ENCODE peak calls at places on chromosomes 7 and 10, in nine cellular contexts. One of them, this sample, is unnamed.

GRCh38 chr10:84341983-84342382 is 13.6 kb downstream of the CCSER2 start:
- DNase-seq in transverse colon: no peak
- DNase-seq in stomach: no peak
- DNase-seq in HCT116: no peak
- DNase-seq in H1: no peak
- DNase-seq in K562: peak
- DNase-seq in sigmoid colon: no peak
- DNase-seq in breast epithelium: no peak
- DNase-seq in prostate gland: no peak
- DNase-seq in this sample: no peak

GRCh38 chr10:89047397-89047796 is 56.8 kb downstream of the FAS start:
- DNase-seq in transverse colon: no peak
- DNase-seq in stomach: no peak
- DNase-seq in HCT116: no peak
- DNase-seq in H1: no peak
- DNase-seq in K562: no peak
- DNase-seq in sigmoid colon: no peak
- DNase-seq in breast epithelium: no peak
- DNase-seq in prostate gland: no peak
- DNase-seq in this sample: no peak

GRCh38 chr7:149587331-149587645 is 89.7 kb upstream of the ZNF746 start:
- DNase-seq in transverse colon: no peak
- DNase-seq in stomach: no peak
- DNase-seq in HCT116: no peak
- DNase-seq in H1: no peak
- DNase-seq in K562: no peak
- DNase-seq in sigmoid colon: no peak
- DNase-seq in breast epithelium: no peak
- DNase-seq in prostate gland: peak
- DNase-seq in this sample: no peak

GRCh38 chr10:14405076-14406065 is 74.6 kb upstream of the FRMD4A start:
- DNase-seq in transverse colon: no peak
- DNase-seq in stomach: no peak
- DNase-seq in HCT116: no peak
- DNase-seq in H1: no peak
- DNase-seq in K562: no peak
- DNase-seq in sigmoid colon: no peak
- DNase-seq in breast epithelium: no peak
- DNase-seq in prostate gland: no peak
- DNase-seq in this sample: no peak

GRCh38 chr10:132410056-132410778 is 13.2 kb downstream of the PWWP2B start:
- DNase-seq in transverse colon: no peak
- DNase-seq in stomach: no peak
- DNase-seq in HCT116: no peak
- DNase-seq in H1: no peak
- DNase-seq in K562: no peak
- DNase-seq in sigmoid colon: no peak
- DNase-seq in breast epithelium: no peak
- DNase-seq in prostate gland: no peak
- DNase-seq in this sample: no peak

GRCh38 chr10:59895629-59896116 is 10.7 kb downstream of the CCDC6 start:
- DNase-seq in transverse colon: peak
- DNase-seq in stomach: peak
- DNase-seq in HCT116: no peak
- DNase-seq in H1: no peak
- DNase-seq in K562: peak
- DNase-seq in sigmoid colon: peak
- DNase-seq in breast epithelium: no peak
- DNase-seq in prostate gland: no peak
- DNase-seq in this sample: no peak

GRCh38 chr7:157541295-157541608 is 204.4 kb downstream of the DNAJB6 start:
- DNase-seq in transverse colon: no peak
- DNase-seq in stomach: no peak
- DNase-seq in HCT116: no peak
- DNase-seq in H1: no peak
- DNase-seq in K562: no peak
- DNase-seq in sigmoid colon: peak
- DNase-seq in breast epithelium: no peak
- DNase-seq in prostate gland: no peak
- DNase-seq in this sample: peak

GRCh38 chr10:80599424-80599847 is 61.7 kb downstream of the SH2D4B start:
- DNase-seq in transverse colon: peak
- DNase-seq in stomach: no peak
- DNase-seq in HCT116: peak
- DNase-seq in H1: peak
- DNase-seq in K562: peak
- DNase-seq in sigmoid colon: peak
- DNase-seq in breast epithelium: no peak
- DNase-seq in prostate gland: no peak
- DNase-seq in this sample: no peak

GRCh38 chr10:4655406-4655805 is 170.6 kb upstream of the AKR1E2 start:
- DNase-seq in transverse colon: no peak
- DNase-seq in stomach: no peak
- DNase-seq in HCT116: no peak
- DNase-seq in H1: no peak
- DNase-seq in K562: no peak
- DNase-seq in sigmoid colon: no peak
- DNase-seq in breast epithelium: no peak
- DNase-seq in prostate gland: no peak
- DNase-seq in this sample: no peak

GRCh38 chr7:27420702-27421101 is 178.1 kb downstream of the EVX1 start:
- DNase-seq in transverse colon: peak
- DNase-seq in stomach: no peak
- DNase-seq in HCT116: no peak
- DNase-seq in H1: no peak
- DNase-seq in K562: no peak
- DNase-seq in sigmoid colon: no peak
- DNase-seq in breast epithelium: no peak
- DNase-seq in prostate gland: no peak
- DNase-seq in this sample: no peak

GRCh38 chr7:74284781-74285259 is 4.4 kb upstream of the CLIP2 start:
- DNase-seq in transverse colon: peak
- DNase-seq in stomach: peak
- DNase-seq in HCT116: no peak
- DNase-seq in H1: no peak
- DNase-seq in K562: no peak
- DNase-seq in sigmoid colon: no peak
- DNase-seq in breast epithelium: no peak
- DNase-seq in prostate gland: no peak
- DNase-seq in this sample: no peak

GRCh38 chr10:103640436-103641181 is 147.1 kb downstream of the NEURL1 start:
- DNase-seq in transverse colon: no peak
- DNase-seq in stomach: no peak
- DNase-seq in HCT116: no peak
- DNase-seq in H1: no peak
- DNase-seq in K562: no peak
- DNase-seq in sigmoid colon: no peak
- DNase-seq in breast epithelium: no peak
- DNase-seq in prostate gland: no peak
- DNase-seq in this sample: no peak

GRCh38 chr7:22372863-22373262 is 15.9 kb upstream of the RAPGEF5 start:
- DNase-seq in transverse colon: no peak
- DNase-seq in stomach: peak
- DNase-seq in HCT116: no peak
- DNase-seq in H1: no peak
- DNase-seq in K562: no peak
- DNase-seq in sigmoid colon: no peak
- DNase-seq in breast epithelium: no peak
- DNase-seq in prostate gland: no peak
- DNase-seq in this sample: no peak

GRCh38 chr7:101599787-101600186 is 29.3 kb downstream of the MYL10 start:
- DNase-seq in transverse colon: no peak
- DNase-seq in stomach: no peak
- DNase-seq in HCT116: no peak
- DNase-seq in H1: no peak
- DNase-seq in K562: no peak
- DNase-seq in sigmoid colon: no peak
- DNase-seq in breast epithelium: no peak
- DNase-seq in prostate gland: no peak
- DNase-seq in this sample: no peak

GRCh38 chr7:157875230-157876179 is 538.7 kb downstream of the DNAJB6 start:
- DNase-seq in transverse colon: no peak
- DNase-seq in stomach: peak
- DNase-seq in HCT116: peak
- DNase-seq in H1: no peak
- DNase-seq in K562: peak
- DNase-seq in sigmoid colon: no peak
- DNase-seq in breast epithelium: no peak
- DNase-seq in prostate gland: no peak
- DNase-seq in this sample: no peak

GRCh38 chr10:49608925-49609282 is 1.2 kb upstream of the SLC18A3 start:
- DNase-seq in transverse colon: no peak
- DNase-seq in stomach: no peak
- DNase-seq in HCT116: no peak
- DNase-seq in H1: no peak
- DNase-seq in K562: no peak
- DNase-seq in sigmoid colon: peak
- DNase-seq in breast epithelium: peak
- DNase-seq in prostate gland: no peak
- DNase-seq in this sample: peak

GRCh38 chr7:108181073-108181985 is 51.2 kb upstream of the LAMB4 start:
- DNase-seq in transverse colon: no peak
- DNase-seq in stomach: no peak
- DNase-seq in HCT116: peak
- DNase-seq in H1: peak
- DNase-seq in K562: peak
- DNase-seq in sigmoid colon: no peak
- DNase-seq in breast epithelium: no peak
- DNase-seq in prostate gland: no peak
- DNase-seq in this sample: no peak

DNA sequence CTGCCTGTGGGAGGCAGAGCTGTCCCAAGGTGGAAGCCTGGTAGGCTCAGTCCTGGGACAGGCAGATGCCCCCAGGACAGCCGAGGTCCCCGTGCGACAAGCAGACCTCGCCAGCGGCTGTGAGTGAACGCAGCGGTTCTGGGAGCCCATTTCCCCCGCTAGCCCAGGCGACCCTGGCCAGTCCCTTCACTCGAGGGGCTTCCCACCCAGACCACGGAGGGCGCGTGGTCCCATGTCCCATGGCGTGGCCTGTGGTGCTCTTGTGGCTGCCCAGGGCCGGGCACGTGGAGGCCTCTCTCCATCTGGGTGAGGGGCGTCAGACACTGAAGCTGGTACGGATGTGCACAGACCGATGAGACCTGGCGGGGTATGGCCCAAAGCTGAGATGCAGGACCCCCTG is 67.9 kb downstream of the ELFN1 start:
- DNase-seq in transverse colon: no peak
- DNase-seq in stomach: no peak
- DNase-seq in HCT116: no peak
- DNase-seq in H1: no peak
- DNase-seq in K562: no peak
- DNase-seq in sigmoid colon: no peak
- DNase-seq in breast epithelium: no peak
- DNase-seq in prostate gland: no peak
- DNase-seq in this sample: no peak
- TF ChIP-seq POLR2A in transverse colon: no peak
- TF ChIP-seq POLR2A in stomach: no peak
- TF ChIP-seq POLR2A in HCT116: no peak
- TF ChIP-seq POLR2A in H1: no peak
- TF ChIP-seq POLR2A in K562: no peak
- TF ChIP-seq POLR2A in sigmoid colon: no peak
- TF ChIP-seq POLR2A in breast epithelium: no peak
- TF ChIP-seq POLR2A in prostate gland: no peak
- TF ChIP-seq POLR2A in this sample: no peak

GRCh38 chr10:122062831-122063674 is 74.1 kb downstream of the TACC2 start:
- DNase-seq in transverse colon: peak
- DNase-seq in stomach: peak
- DNase-seq in HCT116: peak
- DNase-seq in H1: peak
- DNase-seq in K562: peak
- DNase-seq in sigmoid colon: peak
- DNase-seq in breast epithelium: peak
- DNase-seq in prostate gland: peak
- DNase-seq in this sample: peak
- TF ChIP-seq POLR2AphosphoS5 in transverse colon: peak
- TF ChIP-seq POLR2AphosphoS5 in stomach: peak
- TF ChIP-seq POLR2AphosphoS5 in HCT116: peak
- TF ChIP-seq POLR2AphosphoS5 in H1: no peak
- TF ChIP-seq POLR2AphosphoS5 in K562: no peak
- TF ChIP-seq POLR2AphosphoS5 in sigmoid colon: peak
- TF ChIP-seq POLR2AphosphoS5 in breast epithelium: peak
- TF ChIP-seq POLR2AphosphoS5 in prostate gland: peak
- TF ChIP-seq POLR2AphosphoS5 in this sample: peak

DNA sequence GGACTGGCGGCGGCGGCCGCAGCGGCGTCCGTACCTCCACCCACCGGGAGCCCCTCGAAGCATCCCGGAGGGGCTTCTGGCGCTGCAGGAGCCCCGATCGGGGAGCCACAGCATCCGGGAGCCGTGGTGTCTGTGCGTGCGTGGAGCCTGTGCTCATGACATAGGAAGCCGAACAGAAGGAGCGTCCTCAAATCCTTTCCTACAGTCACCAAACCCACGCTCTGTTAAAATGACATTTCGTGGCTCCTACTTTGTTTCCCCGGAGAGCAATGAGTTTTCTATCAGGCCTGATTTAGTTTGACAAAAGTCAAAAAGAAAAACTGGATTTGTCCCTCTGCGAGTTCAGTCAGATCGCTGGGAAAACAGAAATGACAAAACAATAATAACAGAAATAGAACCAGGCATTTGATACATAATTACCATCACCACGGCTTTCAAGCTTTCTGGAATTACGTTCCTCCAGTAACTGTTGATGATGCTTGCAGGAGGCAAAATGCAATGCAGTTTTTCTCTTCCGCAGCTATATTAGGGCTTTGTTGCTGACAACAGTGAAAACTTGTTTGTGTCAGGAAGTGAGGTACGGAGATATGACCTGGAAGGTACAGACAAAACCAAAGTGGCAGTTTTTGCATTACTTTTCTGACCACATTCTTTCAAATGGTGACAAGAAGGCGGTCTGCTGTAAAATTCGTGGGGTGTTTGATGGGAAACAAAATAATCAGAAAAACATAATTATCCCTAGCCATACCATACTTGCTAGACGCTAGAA is 219.3 kb upstream of the MKLN1 start:
- DNase-seq in transverse colon: peak
- DNase-seq in stomach: no peak
- DNase-seq in HCT116: no peak
- DNase-seq in H1: no peak
- DNase-seq in K562: peak
- DNase-seq in sigmoid colon: no peak
- DNase-seq in breast epithelium: no peak
- DNase-seq in prostate gland: no peak
- DNase-seq in this sample: no peak
- TF ChIP-seq POLR2A in transverse colon: peak
- TF ChIP-seq POLR2A in stomach: no peak
- TF ChIP-seq POLR2A in HCT116: no peak
- TF ChIP-seq POLR2A in H1: no peak
- TF ChIP-seq POLR2A in K562: peak
- TF ChIP-seq POLR2A in sigmoid colon: no peak
- TF ChIP-seq POLR2A in breast epithelium: no peak
- TF ChIP-seq POLR2A in prostate gland: no peak
- TF ChIP-seq POLR2A in this sample: no peak

DNA sequence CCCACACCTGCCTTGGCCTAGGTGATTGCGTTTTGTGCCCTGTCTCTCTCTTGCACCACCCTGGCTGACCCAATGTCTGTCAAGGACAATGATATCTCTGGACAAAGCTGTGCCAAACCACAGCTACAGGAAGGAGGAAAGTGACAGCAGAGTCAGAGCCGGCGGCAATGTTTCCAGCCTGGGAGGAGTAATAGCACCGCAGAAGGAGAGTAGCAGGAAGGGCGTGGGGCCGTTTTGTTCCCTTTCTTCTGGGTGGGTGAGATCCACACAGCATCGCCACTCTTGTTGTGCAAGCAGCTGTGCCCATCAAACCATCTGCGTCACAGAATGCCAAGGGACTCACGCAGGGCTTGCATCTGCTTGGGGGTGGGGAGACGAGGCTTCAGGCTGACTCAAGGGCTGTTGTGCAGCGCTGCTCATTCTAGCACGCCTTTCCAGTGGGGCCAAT is 341.6 kb upstream of the AUTS2 start:
- DNase-seq in transverse colon: peak
- DNase-seq in stomach: peak
- DNase-seq in HCT116: no peak
- DNase-seq in H1: no peak
- DNase-seq in K562: no peak
- DNase-seq in sigmoid colon: peak
- DNase-seq in breast epithelium: no peak
- DNase-seq in prostate gland: no peak
- DNase-seq in this sample: peak
- TF ChIP-seq POLR2AphosphoS5 in transverse colon: no peak
- TF ChIP-seq POLR2AphosphoS5 in stomach: no peak
- TF ChIP-seq POLR2AphosphoS5 in HCT116: no peak
- TF ChIP-seq POLR2AphosphoS5 in H1: no peak
- TF ChIP-seq POLR2AphosphoS5 in K562: no peak
- TF ChIP-seq POLR2AphosphoS5 in sigmoid colon: no peak
- TF ChIP-seq POLR2AphosphoS5 in breast epithelium: no peak
- TF ChIP-seq POLR2AphosphoS5 in prostate gland: no peak
- TF ChIP-seq POLR2AphosphoS5 in this sample: no peak